ENCODE peak calls at places on chromosomes 7 and 10, in four cellular contexts. F is fibroblast of villous mesenchyme, E is NCI-H1092 treated with DMSO at 0.1 percent for 48 hours, Z is KG1. C is an unnamed sample.

GRCh38 chr7:149287622-149288021 is 25.6 kb downstream of the ZNF783 start:
- DNase-seq in E (no peak), F (no peak), Z (no peak), C (no peak)

GRCh38 chr10:117534321-117535044 is 8.1 kb upstream of the EMX2 start:
- DNase-seq in E (peak), F (peak), Z (no peak), C (no peak)

GRCh38 chr7:38321515-38321944 is 48.1 kb upstream of the TARP start:
- DNase-seq in Z (no peak), F (peak), E (no peak), C (no peak)

GRCh38 chr10:34985823-34986222 is 104.3 kb downstream of the CUL2 start:
- DNase-seq in F (peak), E (no peak), Z (no peak), C (no peak)

GRCh38 chr7:92246363-92247101 is 758 bp downstream of the ANKIB1 start:
- DNase-seq in E (peak), Z (peak), F (peak), C (peak)

GRCh38 chr7:457814-458510 is 61.7 kb downstream of the PDGFA start:
- DNase-seq in E (no peak), F (no peak), Z (no peak), C (no peak)

GRCh38 chr10:117609095-117609821 is 66.7 kb downstream of the EMX2 start:
- DNase-seq in F (peak), Z (no peak), E (no peak), C (no peak)

GRCh38 chr7:86116-86515 is 106.3 kb upstream of the FAM20C start:
- DNase-seq in F (no peak), Z (no peak), E (no peak), C (no peak)

GRCh38 chr10:62231371-62231770 is 37.3 kb downstream of the RTKN2 start:
- DNase-seq in F (peak), Z (no peak), E (no peak), C (no peak)

GRCh38 chr7:94698275-94698674 is 42.3 kb upstream of the SGCE start:
- DNase-seq in E (no peak), F (peak), Z (no peak), C (no peak)

GRCh38 chr10:21524131-21524525 is 1.4 kb downstream of the SKIDA1 start:
- DNase-seq in F (no peak), Z (no peak), E (peak), C (no peak)

GRCh38 chr10:74981831-74982633 is 129.4 kb upstream of the SAMD8 start:
- DNase-seq in F (no peak), Z (no peak), E (peak), C (no peak)

GRCh38 chr7:94335586-94335985 is 59.1 kb upstream of the COL1A2 start:
- DNase-seq in Z (no peak), E (no peak), F (no peak), C (no peak)

GRCh38 chr10:33506838-33507661 is 172.6 kb upstream of the NRP1 start:
- DNase-seq in E (no peak), Z (no peak), F (no peak), C (no peak)

GRCh38 chr10:23075672-23076071 is 19.7 kb upstream of the MSRB2 start:
- DNase-seq in F (no peak), Z (no peak), E (no peak), C (no peak)

GRCh38 chr7:27359167-27359731 is 116.6 kb downstream of the EVX1 start:
- DNase-seq in F (no peak), Z (no peak), E (no peak), C (no peak)

GRCh38 chr7:145050415-145050814 is 214.6 kb upstream of the TPK1 start:
- DNase-seq in Z (no peak), E (peak), F (no peak), C (no peak)

GRCh38 chr7:156069897-156070296 is 257.6 kb upstream of the SHH start:
- DNase-seq in F (no peak), Z (no peak), E (no peak), C (no peak)

GRCh38 chr10:32000937-32001336 is 55.3 kb downstream of the KIF5B start:
- DNase-seq in E (no peak), Z (no peak), F (peak), C (no peak)

GRCh38 chr7:151859948-151860685 is 16.8 kb downstream of the PRKAG2 start:
- DNase-seq in F (no peak), E (no peak), Z (no peak), C (no peak)

GRCh38 chr10:102555781-102556328 is 52.1 kb downstream of the SUFU start:
- DNase-seq in F (peak), E (no peak), Z (no peak), C (no peak)

GRCh38 chr7:76515999-76516443 is 5.7 kb downstream of the UPK3B start:
- DNase-seq in E (peak), F (no peak), Z (no peak), C (no peak)

GRCh38 chr7:123865517-123866117 is 20.6 kb downstream of the HYAL4 start:
- DNase-seq in E (peak), F (peak), Z (peak), C (no peak)

GRCh38 chr7:36372156-36372555 is 17.5 kb upstream of the ANLN start:
- DNase-seq in Z (no peak), F (no peak), E (no peak), C (no peak)

GRCh38 chr7:157521061-157521731 is 184.4 kb downstream of the DNAJB6 start:
- DNase-seq in E (no peak), F (no peak), Z (no peak), C (no peak)

GRCh38 chr7:155299539-155300202 is 2.0 kb downstream of the INSIG1 start:
- DNase-seq in F (peak), Z (no peak), E (no peak), C (no peak)

GRCh38 chr7:85480666-85481065 is 293.8 kb upstream of the SEMA3D start:
- DNase-seq in E (no peak), F (no peak), Z (no peak), C (no peak)

GRCh38 chr10:52818019-52818418 is 45.4 kb upstream of the MBL2 start:
- DNase-seq in F (peak), E (peak), Z (no peak), C (peak)

GRCh38 chr10:117096559-117097201 is 41.4 kb downstream of the VAX1 start:
- DNase-seq in E (no peak), Z (no peak), F (no peak), C (no peak)

GRCh38 chr7:12212051-12212485 is 974 bp downstream of the TMEM106B start:
- DNase-seq in F (peak), Z (no peak), E (peak), C (no peak)

GRCh38 chr7:125661-126060 is 66.7 kb upstream of the FAM20C start:
- DNase-seq in Z (no peak), F (no peak), E (no peak), C (no peak)

GRCh38 chr7:22189741-22190140 is 167.2 kb downstream of the RAPGEF5 start:
- DNase-seq in E (no peak), Z (no peak), F (no peak), C (no peak)

GRCh38 chr10:78588194-78588811 is 480.5 kb upstream of the ZMIZ1 start:
- DNase-seq in F (peak), E (no peak), Z (no peak), C (no peak)

GRCh38 chr10:29259498-29259897 is 29.4 kb upstream of the LYZL1 start:
- DNase-seq in F (no peak), Z (no peak), E (no peak), C (no peak)

GRCh38 chr7:80532153-80532552 is 20.3 kb upstream of the GNAT3 start:
- DNase-seq in F (no peak), E (no peak), Z (no peak), C (no peak)

GRCh38 chr10:43680035-43680434 is 31.4 kb upstream of the ZNF32 start:
- DNase-seq in Z (no peak), E (no peak), F (peak), C (no peak)

C was measured in GM18507.